ENCODE peak calls at places on chromosomes 16 and 17, in nine cellular contexts. G, S, W, E, D, O, P, Y and U are unnamed samples.

GRCh38 chr16:86026916-86027315 is 128.0 kb downstream of the IRF8 start:
- DNase-seq in P (no peak), D (no peak), S (peak), Y (no peak), W (no peak), G (no peak), O (no peak), E (no peak), U (no peak)

GRCh38 chr17:66625321-66625767 is 209.6 kb upstream of the CACNG5 start:
- DNase-seq in G (peak), S (no peak), E (no peak), W (no peak), O (no peak), D (no peak), P (no peak), Y (no peak), U (no peak)

GRCh38 chr16:11799509-11800384 is 2.7 kb upstream of the ZC3H7A start:
- DNase-seq in D (no peak), O (peak), S (no peak), G (no peak), Y (no peak), P (no peak), W (no peak), E (no peak), U (no peak)

GRCh38 chr17:51507444-51507843 is 247.1 kb downstream of the UTP18 start:
- DNase-seq in E (no peak), D (no peak), G (no peak), P (no peak), W (no peak), O (no peak), S (no peak), Y (no peak), U (no peak)

GRCh38 chr16:52237823-52238222 is 309.1 kb downstream of the TOX3 start:
- DNase-seq in D (no peak), Y (no peak), G (no peak), P (no peak), E (no peak), S (no peak), W (no peak), O (no peak), U (no peak)

GRCh38 chr17:246851-247421 is 65.5 kb upstream of the DOC2B start:
- DNase-seq in Y (no peak), D (no peak), E (no peak), G (no peak), O (no peak), S (peak), P (no peak), W (peak), U (no peak)

GRCh38 chr16:56576585-56577299 is 11.9 kb downstream of the MT4 start:
- DNase-seq in P (no peak), S (peak), O (peak), D (peak), G (peak), W (peak), Y (peak), E (peak), U (peak)

GRCh38 chr16:82322177-82322576 is 152.2 kb upstream of the MPHOSPH6 start:
- DNase-seq in S (no peak), E (no peak), D (no peak), Y (no peak), O (no peak), W (no peak), G (no peak), P (no peak), U (no peak)

GRCh38 chr17:20952183-20952582 is 90.6 kb downstream of the USP22 start:
- DNase-seq in S (no peak), Y (no peak), D (no peak), G (no peak), E (no peak), P (no peak), O (no peak), W (no peak), U (no peak)

GRCh38 chr16:86281435-86281834 is 228.9 kb upstream of the FOXF1 start:
- DNase-seq in P (peak), G (no peak), W (no peak), E (no peak), D (no peak), O (no peak), S (no peak), Y (no peak), U (no peak)

GRCh38 chr17:48392836-48393235 is 37.2 kb downstream of the SKAP1 start:
- DNase-seq in E (no peak), W (no peak), O (no peak), D (no peak), G (no peak), S (no peak), P (no peak), Y (no peak), U (no peak)

GRCh38 chr17:83078378-83079339 is 750 bp upstream of the METRNL start:
- DNase-seq in Y (peak), D (peak), S (peak), P (no peak), O (peak), W (no peak), E (peak), G (no peak), U (no peak)

GRCh38 chr16:27701381-27701780 is 151.4 kb downstream of the KATNIP start:
- DNase-seq in Y (no peak), E (no peak), S (no peak), P (no peak), D (no peak), O (no peak), G (no peak), W (no peak), U (no peak)

GRCh38 chr17:3835410-3836229 is 10.4 kb downstream of the NCBP3 start:
- DNase-seq in O (no peak), G (no peak), Y (no peak), S (no peak), W (peak), P (no peak), D (no peak), E (no peak), U (no peak)

GRCh38 chr16:59198487-59198886 is 464.4 kb upstream of the GOT2 start:
- DNase-seq in Y (no peak), O (no peak), E (no peak), D (no peak), S (no peak), W (no peak), P (no peak), G (no peak), U (no peak)

GRCh38 chr16:12096162-12096781 is 119.7 kb downstream of the SNX29 start:
- DNase-seq in D (no peak), O (no peak), E (no peak), P (no peak), W (no peak), Y (no peak), S (no peak), G (no peak), U (no peak)

GRCh38 chr17:80923211-80924110 is 68.2 kb upstream of the CHMP6 start:
- DNase-seq in P (no peak), S (no peak), G (no peak), D (no peak), E (no peak), W (no peak), O (no peak), Y (no peak), U (no peak)

GRCh38 chr16:24540575-24541240 is 1.3 kb downstream of the RBBP6 start:
- DNase-seq in W (no peak), P (no peak), E (no peak), Y (no peak), G (no peak), D (no peak), O (peak), S (no peak), U (no peak)

GRCh38 chr17:35460354-35460851 is 11.8 kb upstream of the SLFN13 start:
- DNase-seq in E (no peak), P (no peak), D (peak), W (peak), Y (peak), G (peak), O (peak), S (peak), U (peak)

GRCh38 chr16:84001726-84002125 is 33.7 kb downstream of the NECAB2 start:
- DNase-seq in D (no peak), O (no peak), P (no peak), Y (no peak), S (no peak), E (no peak), W (no peak), G (no peak), U (no peak)

GRCh38 chr17:16935786-16936185 is 36.1 kb downstream of the TNFRSF13B start:
- DNase-seq in P (peak), E (no peak), W (no peak), O (no peak), G (no peak), D (no peak), S (peak), Y (no peak), U (no peak)

GRCh38 chr16:1790261-1790610 is 3.3 kb downstream of the IGFALS start:
- DNase-seq in W (no peak), G (no peak), E (no peak), D (no peak), S (peak), O (no peak), P (no peak), Y (no peak), U (no peak)

DNA sequence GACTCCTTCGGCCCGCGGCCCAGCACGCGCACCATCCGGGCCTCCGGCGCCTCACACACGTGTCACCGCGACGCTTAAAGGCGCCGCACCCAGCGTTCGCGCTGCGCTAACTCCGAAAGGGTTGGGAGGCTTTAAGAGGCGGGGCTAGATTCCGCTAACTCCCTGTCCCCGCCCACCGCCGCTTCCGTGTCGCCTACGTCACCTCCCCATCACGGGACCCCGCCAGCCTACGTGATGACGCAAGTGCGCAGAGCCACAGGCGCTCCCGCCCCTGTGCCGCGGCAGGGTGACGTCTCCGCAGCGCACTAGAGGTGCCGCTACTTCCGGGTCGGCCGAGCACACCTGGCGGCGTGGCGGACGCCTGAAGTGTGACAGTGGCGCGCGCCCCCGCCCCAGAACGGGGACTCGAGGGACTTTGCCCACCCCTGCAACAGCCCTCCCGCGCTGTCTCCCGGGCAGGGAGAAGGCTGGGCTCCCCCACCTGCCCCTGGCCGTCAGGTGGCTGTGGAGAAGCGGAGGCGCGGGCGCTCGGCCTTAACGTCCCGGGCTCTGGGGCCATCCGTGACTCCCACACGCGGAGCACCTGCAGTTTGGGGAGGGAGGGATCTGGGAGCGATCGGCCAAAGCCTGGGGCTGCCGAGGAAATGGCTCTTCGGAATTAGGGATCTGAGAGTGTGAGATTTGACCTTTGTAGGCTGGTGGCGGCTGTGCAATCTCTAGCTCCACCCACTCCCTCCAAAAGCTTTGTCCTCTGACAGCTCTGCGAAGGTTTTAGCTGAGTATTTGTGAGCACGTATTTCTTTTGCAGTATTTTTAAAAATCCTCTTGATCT is at the start of gene USP36:
- DNase-seq in W (peak), P (peak), S (peak), G (peak), E (peak), O (peak), D (peak), Y (peak), U (peak)
- TF ChIP-seq CTCF in W (peak), P (peak), S (peak), G (peak), E (peak), O (no peak), D (no peak), Y (peak), U (no peak)

GRCh38 chr16:79833559-79833958 is 233.0 kb upstream of the MAF start:
- DNase-seq in P (no peak), D (no peak), E (no peak), W (no peak), S (no peak), Y (no peak), G (no peak), O (no peak), U (no peak)

GRCh38 chr16:79838860-79839259 is 238.3 kb upstream of the MAF start:
- DNase-seq in S (no peak), D (no peak), E (no peak), Y (peak), P (no peak), O (no peak), G (no peak), W (no peak), U (no peak)

GRCh38 chr16:79839450-79839849 is 238.9 kb upstream of the MAF start:
- DNase-seq in D (no peak), S (no peak), P (no peak), G (no peak), E (no peak), W (no peak), O (no peak), Y (peak), U (no peak)

GRCh38 chr16:79834720-79835119 is 234.2 kb upstream of the MAF start:
- DNase-seq in Y (no peak), G (no peak), S (no peak), O (no peak), E (no peak), D (no peak), W (no peak), P (no peak), U (no peak)

GRCh38 chr16:79836129-79836528 is 235.6 kb upstream of the MAF start:
- DNase-seq in W (no peak), E (no peak), D (no peak), S (no peak), O (no peak), Y (peak), G (no peak), P (no peak), U (no peak)
- TF ChIP-seq CTCF in W (no peak), E (no peak), D (no peak), S (no peak), O (no peak), Y (no peak), G (no peak), P (no peak), U (no peak)

GRCh38 chr17:73231363-73231762 is 30.3 kb downstream of the CPSF4L start:
- DNase-seq in W (no peak), Y (no peak), O (peak), D (peak), E (no peak), G (no peak), P (no peak), S (no peak), U (no peak)

GRCh38 chr17:73230088-73230487 is 31.6 kb downstream of the CPSF4L start:
- DNase-seq in W (no peak), S (no peak), Y (no peak), G (no peak), E (no peak), D (no peak), O (no peak), P (no peak), U (no peak)

GRCh38 chr17:73234746-73235145 is 26.9 kb downstream of the CPSF4L start:
- DNase-seq in S (peak), P (no peak), G (no peak), E (no peak), D (no peak), W (no peak), Y (no peak), O (no peak), U (no peak)

GRCh38 chr17:73232587-73233373 is 28.9 kb downstream of the CPSF4L start:
- DNase-seq in G (no peak), E (no peak), P (no peak), W (peak), D (peak), S (peak), Y (no peak), O (peak), U (peak)

DNA sequence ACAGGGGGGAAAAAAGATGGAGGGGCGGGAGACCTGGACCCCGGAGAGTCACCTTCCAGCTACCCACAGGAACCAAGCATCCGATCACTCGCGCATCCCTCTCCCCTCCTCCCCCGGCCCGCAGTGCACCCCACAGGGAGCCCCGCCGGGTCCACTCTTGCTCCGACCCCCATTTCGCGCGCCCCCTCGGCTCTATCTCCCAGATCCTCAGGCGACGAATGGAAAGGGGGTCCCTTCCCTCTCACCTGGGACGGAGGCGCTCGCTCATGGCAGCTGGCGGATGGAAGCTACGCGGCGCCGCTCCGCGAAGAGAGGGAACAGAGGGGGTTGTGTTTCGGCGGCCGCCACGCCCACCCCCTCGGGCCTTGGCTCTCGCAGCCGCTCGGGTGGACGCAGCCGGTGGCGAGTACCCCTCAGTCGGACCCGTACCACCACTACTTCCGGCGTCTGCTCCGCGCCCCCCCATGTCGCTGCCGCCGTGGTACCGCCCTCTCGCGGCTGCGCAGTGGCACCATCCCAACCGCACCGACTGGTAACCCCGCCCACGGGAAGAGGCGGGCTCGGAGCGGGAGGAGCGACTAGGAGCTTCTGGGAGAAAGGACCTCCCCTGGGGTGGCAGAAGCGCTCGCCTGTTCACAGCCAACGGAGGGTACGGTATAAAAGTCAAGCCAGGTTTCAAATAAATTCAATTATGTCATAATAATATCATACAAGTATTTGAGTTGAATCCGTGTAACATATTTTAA is 29.7 kb downstream of the CPSF4L start:
- DNase-seq in W (peak), O (peak), D (peak), Y (peak), E (peak), G (peak), P (peak), S (peak), U (peak)
- TF ChIP-seq CTCF in W (peak), O (no peak), D (no peak), Y (peak), E (no peak), G (no peak), P (peak), S (peak), U (peak)

GRCh38 chr16:68235105-68235881 is 634 bp downstream of the ESRP2 start:
- DNase-seq in O (peak), Y (peak), G (no peak), P (peak), S (peak), W (peak), D (peak), E (no peak), U (no peak)
- TF ChIP-seq CTCF in O (no peak), Y (no peak), G (peak), P (peak), S (peak), W (no peak), D (no peak), E (no peak), U (no peak)